ENCODE peak calls at places on chromosome 19, in four cellular contexts. One of them, this sample, is unnamed.

GRCh38 chr19:40598121-40598917 is 2.9 kb upstream of the LTBP4 start:
- DNase-seq in IMR-90: peak
- DNase-seq in H9: peak
- DNase-seq in H1: peak
- DNase-seq in this sample: peak

GRCh38 chr19:10654610-10655456 is 687 bp downstream of the ILF3 start:
- DNase-seq in IMR-90: no peak
- DNase-seq in H9: peak
- DNase-seq in H1: peak
- DNase-seq in this sample: peak

GRCh38 chr19:10868872-10869547 is 2.3 kb upstream of the CARM1 start:
- DNase-seq in IMR-90: no peak
- DNase-seq in H9: no peak
- DNase-seq in H1: no peak
- DNase-seq in this sample: no peak

GRCh38 chr19:19459707-19460251 is 54.3 kb downstream of the GATAD2A start:
- DNase-seq in IMR-90: peak
- DNase-seq in H9: no peak
- DNase-seq in H1: no peak
- DNase-seq in this sample: no peak

GRCh38 chr19:290539-291521 is at the start of gene PLPP2:
- DNase-seq in IMR-90: no peak
- DNase-seq in H9: peak
- DNase-seq in H1: peak
- DNase-seq in this sample: peak

GRCh38 chr19:6890421-6890913 is 3.1 kb downstream of the ADGRE1 start:
- DNase-seq in IMR-90: no peak
- DNase-seq in H9: no peak
- DNase-seq in H1: no peak
- DNase-seq in this sample: no peak

GRCh38 chr19:9116547-9116946 is 984 bp upstream of the OR7G1 start:
- DNase-seq in IMR-90: no peak
- DNase-seq in H9: no peak
- DNase-seq in H1: no peak
- DNase-seq in this sample: no peak

GRCh38 chr19:55661826-55662225 is 7.0 kb downstream of the U2AF2 start:
- DNase-seq in IMR-90: no peak
- DNase-seq in H9: no peak
- DNase-seq in H1: no peak
- DNase-seq in this sample: no peak

GRCh38 chr19:6494438-6495036 is 7.6 kb downstream of the TUBB4A start:
- DNase-seq in IMR-90: no peak
- DNase-seq in H9: no peak
- DNase-seq in H1: no peak
- DNase-seq in this sample: no peak

GRCh38 chr19:52527954-52528326 is 472 bp downstream of the ZNF808 start:
- DNase-seq in IMR-90: no peak
- DNase-seq in H9: peak
- DNase-seq in H1: peak
- DNase-seq in this sample: peak

GRCh38 chr19:29010276-29010675 is 202.7 kb downstream of the UQCRFS1 start:
- DNase-seq in IMR-90: no peak
- DNase-seq in H9: no peak
- DNase-seq in H1: no peak
- DNase-seq in this sample: no peak

GRCh38 chr19:18457478-18458331 is 19.8 kb upstream of the ISYNA1 start:
- DNase-seq in IMR-90: no peak
- DNase-seq in H9: no peak
- DNase-seq in H1: no peak
- DNase-seq in this sample: peak

GRCh38 chr19:18274303-18274775 is at the start of gene IQCN:
- DNase-seq in IMR-90: no peak
- DNase-seq in H9: peak
- DNase-seq in H1: no peak
- DNase-seq in this sample: peak

GRCh38 chr19:43820098-43820860 is 6.8 kb upstream of the ZNF283 start:
- DNase-seq in IMR-90: peak
- DNase-seq in H9: peak
- DNase-seq in H1: no peak
- DNase-seq in this sample: no peak

GRCh38 chr19:55069137-55069858 is 6.3 kb upstream of the RDH13 start:
- DNase-seq in IMR-90: no peak
- DNase-seq in H9: peak
- DNase-seq in H1: peak
- DNase-seq in this sample: peak

GRCh38 chr19:27794444-27795042 is 1418.4 kb downstream of the UQCRFS1 start:
- DNase-seq in IMR-90: peak
- DNase-seq in H9: peak
- DNase-seq in H1: peak
- DNase-seq in this sample: peak

GRCh38 chr19:10543059-10543419 is 665 bp upstream of the ATG4D start:
- DNase-seq in IMR-90: no peak
- DNase-seq in H9: no peak
- DNase-seq in H1: no peak
- DNase-seq in this sample: no peak

GRCh38 chr19:43618921-43619261 is 538 bp downstream of the ZNF428 start:
- DNase-seq in IMR-90: peak
- DNase-seq in H9: no peak
- DNase-seq in H1: no peak
- DNase-seq in this sample: no peak

GRCh38 chr19:29564574-29565005 is 38.8 kb downstream of the VSTM2B start:
- DNase-seq in IMR-90: no peak
- DNase-seq in H9: no peak
- DNase-seq in H1: no peak
- DNase-seq in this sample: peak

GRCh38 chr19:974564-975257 is 9.4 kb upstream of the WDR18 start:
- DNase-seq in IMR-90: no peak
- DNase-seq in H9: no peak
- DNase-seq in H1: no peak
- DNase-seq in this sample: no peak

GRCh38 chr19:30272554-30272953 is 99.6 kb upstream of the ZNF536 start:
- DNase-seq in IMR-90: no peak
- DNase-seq in H9: no peak
- DNase-seq in H1: no peak
- DNase-seq in this sample: no peak

GRCh38 chr19:32450217-32450616 is 44.6 kb downstream of the DPY19L3 start:
- DNase-seq in IMR-90: peak
- DNase-seq in H9: no peak
- DNase-seq in H1: no peak
- DNase-seq in this sample: no peak

GRCh38 chr19:13834308-13834790 is 39.1 kb downstream of the ZSWIM4 start:
- DNase-seq in IMR-90: peak
- DNase-seq in H9: peak
- DNase-seq in H1: no peak
- DNase-seq in this sample: peak

DNA sequence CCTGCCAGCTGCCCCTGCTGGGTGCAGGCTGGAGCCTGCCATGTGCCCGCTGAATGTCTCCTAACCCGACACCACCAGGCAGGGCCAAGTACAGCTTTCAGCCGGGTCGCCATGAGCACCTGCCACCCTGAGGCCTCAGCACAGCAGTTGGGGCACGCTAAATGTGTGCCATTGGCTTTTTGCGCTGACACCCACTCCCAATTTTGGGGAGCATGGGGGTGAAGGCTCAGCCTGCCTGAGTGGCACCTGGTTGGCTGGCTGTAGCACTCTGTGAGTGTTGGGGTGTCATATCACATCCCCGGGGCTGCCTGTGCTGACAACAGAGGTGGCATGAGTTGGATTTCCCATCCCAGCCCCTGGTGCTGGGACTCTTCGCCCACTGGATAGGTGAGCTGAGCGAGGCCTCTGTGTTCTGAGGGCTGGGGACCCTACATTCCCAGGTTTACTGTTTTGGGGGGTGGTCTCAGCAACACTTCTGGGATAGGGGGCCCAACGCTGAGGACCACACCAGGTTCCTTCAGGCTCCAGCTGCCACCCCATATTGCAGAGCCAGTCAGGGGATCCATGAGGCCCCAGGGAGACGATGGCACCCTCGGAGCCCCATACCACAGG is 7.2 kb upstream of the RELB start:
- DNase-seq in IMR-90: no peak
- DNase-seq in H9: no peak
- DNase-seq in H1: no peak
- DNase-seq in this sample: no peak
- H4K8ac ChIP-seq in IMR-90: no peak
- H4K8ac ChIP-seq in H9: no peak
- H4K8ac ChIP-seq in H1: no peak
- H4K8ac ChIP-seq in this sample: no peak

DNA sequence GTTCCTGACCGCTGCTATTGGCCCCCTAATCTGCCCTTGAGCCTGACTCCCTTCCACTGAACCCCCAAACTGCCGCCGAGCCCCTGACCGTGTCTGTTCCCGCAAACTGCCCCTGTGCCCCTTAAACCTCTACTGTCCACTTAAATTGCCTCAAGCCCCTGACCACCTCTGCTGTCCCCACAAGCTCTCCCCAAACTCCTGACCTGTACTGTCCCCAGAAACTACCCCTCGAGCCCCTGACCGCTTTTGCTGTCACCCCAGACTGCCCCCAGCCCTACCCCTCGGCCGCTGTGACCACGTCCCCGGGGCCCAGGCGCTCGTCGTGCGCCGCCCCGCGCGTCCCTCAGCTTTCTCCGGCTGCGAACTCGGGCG is 382 bp downstream of the ZNF77 start:
- DNase-seq in IMR-90: no peak
- DNase-seq in H9: no peak
- DNase-seq in H1: no peak
- DNase-seq in this sample: no peak
- H2BK15ac ChIP-seq in IMR-90: no peak
- H2BK15ac ChIP-seq in H9: no peak
- H2BK15ac ChIP-seq in H1: no peak
- H2BK15ac ChIP-seq in this sample: no peak

DNA sequence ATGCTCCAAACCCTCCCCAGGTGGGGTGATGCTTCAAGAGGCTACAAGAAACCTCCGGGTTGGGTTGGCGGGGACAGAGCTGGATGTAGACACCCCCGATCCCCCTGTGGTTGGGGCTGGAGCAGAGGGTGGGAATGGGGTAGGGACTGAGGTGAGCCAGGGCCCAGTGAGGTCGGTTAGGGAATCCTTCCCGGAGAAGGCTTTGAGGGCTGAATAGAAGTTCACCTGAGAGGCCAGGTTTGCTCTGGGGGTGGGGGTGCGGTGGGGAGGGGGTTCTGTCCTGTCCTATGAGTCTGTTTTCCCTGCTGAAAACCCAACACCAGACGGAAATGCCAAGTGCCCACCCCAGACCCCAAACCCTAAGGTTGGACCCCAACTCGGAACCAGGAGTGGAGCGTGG is 69.1 kb downstream of the CELF5 start:
- DNase-seq in IMR-90: no peak
- DNase-seq in H9: no peak
- DNase-seq in H1: no peak
- DNase-seq in this sample: no peak
- H3K56ac ChIP-seq in IMR-90: no peak
- H3K56ac ChIP-seq in H9: no peak
- H3K56ac ChIP-seq in H1: no peak
- H3K56ac ChIP-seq in this sample: no peak

GRCh38 chr19:35703343-35703742 is 1.0 kb upstream of the ZBTB32 start:
- DNase-seq in IMR-90: no peak
- DNase-seq in H9: peak
- DNase-seq in H1: no peak
- DNase-seq in this sample: peak

GRCh38 chr19:35708391-35708790 is 4.0 kb downstream of the ZBTB32 start:
- DNase-seq in IMR-90: no peak
- DNase-seq in H9: no peak
- DNase-seq in H1: no peak
- DNase-seq in this sample: no peak

GRCh38 chr19:35696835-35697234 is 7.5 kb upstream of the ZBTB32 start:
- DNase-seq in IMR-90: no peak
- DNase-seq in H9: no peak
- DNase-seq in H1: no peak
- DNase-seq in this sample: no peak

GRCh38 chr19:35704218-35704617 is at the start of gene ZBTB32:
- DNase-seq in IMR-90: peak
- DNase-seq in H9: peak
- DNase-seq in H1: peak
- DNase-seq in this sample: peak

GRCh38 chr19:35702223-35703012 is 1.9 kb upstream of the ZBTB32 start:
- DNase-seq in IMR-90: peak
- DNase-seq in H9: peak
- DNase-seq in H1: peak
- DNase-seq in this sample: peak
- H4K8ac ChIP-seq in IMR-90: no peak
- H4K8ac ChIP-seq in H9: no peak
- H4K8ac ChIP-seq in H1: peak
- H4K8ac ChIP-seq in this sample: no peak

GRCh38 chr19:49364083-49364687 is 508 bp downstream of the DKKL1 start:
- DNase-seq in IMR-90: no peak
- DNase-seq in H9: peak
- DNase-seq in H1: no peak
- DNase-seq in this sample: no peak
- H2BK15ac ChIP-seq in IMR-90: no peak
- H2BK15ac ChIP-seq in H9: no peak
- H2BK15ac ChIP-seq in H1: peak
- H2BK15ac ChIP-seq in this sample: no peak

DNA sequence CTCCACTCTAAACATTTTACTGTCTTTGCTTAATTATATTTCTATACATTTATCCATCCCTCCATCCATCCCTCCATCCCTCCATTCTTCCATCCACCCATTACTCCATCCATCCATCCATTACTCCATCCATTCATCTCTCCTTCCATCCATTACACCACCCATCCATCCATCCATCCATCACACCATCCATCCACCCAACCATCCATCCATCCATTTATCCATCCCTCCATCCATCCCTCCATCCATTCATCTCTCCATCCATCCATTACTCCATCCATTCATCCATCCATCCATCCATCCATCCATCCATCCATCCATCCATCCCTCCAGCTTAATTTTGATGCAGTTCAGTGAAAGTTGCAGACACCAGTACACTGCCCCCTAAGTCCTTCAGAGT is 5.0 kb upstream of the HIF3A start:
- DNase-seq in IMR-90: no peak
- DNase-seq in H9: no peak
- DNase-seq in H1: no peak
- DNase-seq in this sample: no peak
- H3K56ac ChIP-seq in IMR-90: no peak
- H3K56ac ChIP-seq in H9: no peak
- H3K56ac ChIP-seq in H1: no peak
- H3K56ac ChIP-seq in this sample: no peak

DNA sequence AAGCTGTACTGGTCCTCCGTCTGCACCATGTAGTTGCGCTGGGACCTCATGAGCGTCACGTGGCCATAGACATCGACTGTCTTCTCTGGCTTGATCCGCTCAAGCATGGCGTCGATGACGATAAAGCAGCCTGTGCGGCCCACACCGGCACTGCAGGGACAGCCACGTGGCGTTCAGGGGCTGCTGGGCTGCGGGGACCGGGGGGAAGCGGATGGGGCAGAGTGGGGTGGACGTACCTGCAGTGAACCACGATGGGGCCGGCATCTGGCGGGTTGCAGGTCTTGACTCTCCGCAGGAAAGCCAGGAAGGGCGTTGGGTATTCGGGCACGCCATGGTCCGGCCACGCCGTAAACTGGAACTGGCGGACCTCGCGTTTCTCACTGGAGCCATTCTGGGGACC is 128.5 kb downstream of the PTPRS start:
- DNase-seq in IMR-90: no peak
- DNase-seq in H9: no peak
- DNase-seq in H1: no peak
- DNase-seq in this sample: no peak
- H4K8ac ChIP-seq in IMR-90: no peak
- H4K8ac ChIP-seq in H9: no peak
- H4K8ac ChIP-seq in H1: peak
- H4K8ac ChIP-seq in this sample: no peak